ENCODE peak calls at places on chromosomes 4 and X, in four cellular contexts. One of them, this sample, is unnamed.

GRCh38 chrX:63115196-63115595 is 235.9 kb downstream of the SPIN4 start:
- DNase-seq in H7: no peak
- DNase-seq in dorsolateral prefrontal cortex: no peak
- DNase-seq in iris pigment epithelial cell: no peak
- DNase-seq in this sample: no peak

GRCh38 chr4:1326751-1327525 is 20.1 kb upstream of the UVSSA start:
- DNase-seq in iris pigment epithelial cell: no peak
- DNase-seq in dorsolateral prefrontal cortex: no peak
- DNase-seq in H7: no peak
- DNase-seq in this sample: no peak

GRCh38 chrX:152259150-152259549 is 120.8 kb upstream of the MAGEA10 start:
- DNase-seq in H7: no peak
- DNase-seq in dorsolateral prefrontal cortex: no peak
- DNase-seq in iris pigment epithelial cell: no peak
- DNase-seq in this sample: no peak

GRCh38 chr4:48944252-48944651 is 37.7 kb upstream of the OCIAD2 start:
- DNase-seq in iris pigment epithelial cell: no peak
- DNase-seq in dorsolateral prefrontal cortex: no peak
- DNase-seq in H7: no peak
- DNase-seq in this sample: no peak

GRCh38 chr4:25783943-25784342 is 78.8 kb downstream of the SEL1L3 start:
- DNase-seq in dorsolateral prefrontal cortex: no peak
- DNase-seq in H7: no peak
- DNase-seq in iris pigment epithelial cell: no peak
- DNase-seq in this sample: no peak

GRCh38 chr4:74531952-74532794 is 87.2 kb downstream of the AREG start:
- DNase-seq in iris pigment epithelial cell: peak
- DNase-seq in H7: peak
- DNase-seq in dorsolateral prefrontal cortex: no peak
- DNase-seq in this sample: peak

GRCh38 chr4:169626328-169627282 is 6.2 kb downstream of the CLCN3 start:
- DNase-seq in H7: no peak
- DNase-seq in dorsolateral prefrontal cortex: no peak
- DNase-seq in iris pigment epithelial cell: no peak
- DNase-seq in this sample: no peak

GRCh38 chr4:6641164-6641970 is 882 bp downstream of the MRFAP1 start:
- DNase-seq in dorsolateral prefrontal cortex: no peak
- DNase-seq in iris pigment epithelial cell: peak
- DNase-seq in H7: peak
- DNase-seq in this sample: peak

GRCh38 chrX:97400492-97400891 is 516.8 kb downstream of the RPA4 start:
- DNase-seq in H7: no peak
- DNase-seq in iris pigment epithelial cell: no peak
- DNase-seq in dorsolateral prefrontal cortex: no peak
- DNase-seq in this sample: no peak

GRCh38 chr4:72899214-72899613 is 170.3 kb downstream of the COX18 start:
- DNase-seq in H7: no peak
- DNase-seq in iris pigment epithelial cell: no peak
- DNase-seq in dorsolateral prefrontal cortex: no peak
- DNase-seq in this sample: no peak

GRCh38 chr4:185640809-185641675 is 105.7 kb upstream of the PDLIM3 start:
- DNase-seq in iris pigment epithelial cell: peak
- DNase-seq in dorsolateral prefrontal cortex: no peak
- DNase-seq in H7: peak
- DNase-seq in this sample: no peak

GRCh38 chrX:40719218-40719617 is 16.1 kb downstream of the MED14 start:
- DNase-seq in H7: no peak
- DNase-seq in dorsolateral prefrontal cortex: no peak
- DNase-seq in iris pigment epithelial cell: peak
- DNase-seq in this sample: no peak

GRCh38 chrX:12269484-12269883 is 131.2 kb downstream of the FRMPD4 start:
- DNase-seq in dorsolateral prefrontal cortex: no peak
- DNase-seq in H7: no peak
- DNase-seq in iris pigment epithelial cell: no peak
- DNase-seq in this sample: no peak

GRCh38 chr4:13218316-13218958 is 265.7 kb downstream of the RAB28 start:
- DNase-seq in iris pigment epithelial cell: no peak
- DNase-seq in H7: no peak
- DNase-seq in dorsolateral prefrontal cortex: no peak
- DNase-seq in this sample: no peak

GRCh38 chr4:131547506-131547981 is 1601.5 kb upstream of the PCDH10 start:
- DNase-seq in iris pigment epithelial cell: no peak
- DNase-seq in dorsolateral prefrontal cortex: no peak
- DNase-seq in H7: no peak
- DNase-seq in this sample: no peak

GRCh38 chr4:157223446-157223845 is 2.9 kb downstream of the GRIA2 start:
- DNase-seq in dorsolateral prefrontal cortex: no peak
- DNase-seq in iris pigment epithelial cell: no peak
- DNase-seq in H7: no peak
- DNase-seq in this sample: no peak

GRCh38 chr4:86935833-86936721 is 1.3 kb downstream of the AFF1 start:
- DNase-seq in dorsolateral prefrontal cortex: no peak
- DNase-seq in iris pigment epithelial cell: peak
- DNase-seq in H7: peak
- DNase-seq in this sample: peak

GRCh38 chrX:27391601-27392000 is 71.5 kb downstream of the PPP4R3C start:
- DNase-seq in H7: no peak
- DNase-seq in iris pigment epithelial cell: no peak
- DNase-seq in dorsolateral prefrontal cortex: no peak
- DNase-seq in this sample: no peak

GRCh38 chr4:149914521-149915115 is 99.0 kb upstream of the IQCM start:
- DNase-seq in H7: peak
- DNase-seq in dorsolateral prefrontal cortex: no peak
- DNase-seq in iris pigment epithelial cell: peak
- DNase-seq in this sample: peak

GRCh38 chrX:115437841-115438240 is 123.1 kb upstream of the PLS3 start:
- DNase-seq in iris pigment epithelial cell: peak
- DNase-seq in H7: no peak
- DNase-seq in dorsolateral prefrontal cortex: no peak
- DNase-seq in this sample: no peak

GRCh38 chr4:175422331-175422730 is 389.7 kb downstream of the GPM6A start:
- DNase-seq in iris pigment epithelial cell: peak
- DNase-seq in H7: no peak
- DNase-seq in dorsolateral prefrontal cortex: no peak
- DNase-seq in this sample: no peak

GRCh38 chr4:87044511-87045369 is 109.9 kb downstream of the AFF1 start:
- DNase-seq in iris pigment epithelial cell: no peak
- DNase-seq in dorsolateral prefrontal cortex: no peak
- DNase-seq in H7: peak
- DNase-seq in this sample: no peak

GRCh38 chrX:2691543-2692220 is 587 bp downstream of the CD99 start:
- DNase-seq in iris pigment epithelial cell: peak
- DNase-seq in H7: peak
- DNase-seq in dorsolateral prefrontal cortex: no peak
- DNase-seq in this sample: no peak

This sample was measured in endodermal cell.